ENCODE peak calls at places on chromosomes 2 and 18, in four cellular contexts. One of them, this sample, is unnamed.

GRCh38 chr2:210177769-210178168 is 6.6 kb upstream of the KANSL1L start:
- DNase-seq in HCT116: no peak
- DNase-seq in A549: no peak
- DNase-seq in HepG2: no peak
- DNase-seq in this sample: no peak

GRCh38 chr2:31513553-31513952 is 67.2 kb downstream of the SRD5A2 start:
- DNase-seq in HepG2: no peak
- DNase-seq in HCT116: no peak
- DNase-seq in A549: no peak
- DNase-seq in this sample: no peak

GRCh38 chr2:8004250-8004681 is 677.6 kb upstream of the ID2 start:
- DNase-seq in HCT116: no peak
- DNase-seq in A549: peak; percentile 69
- DNase-seq in HepG2: no peak
- DNase-seq in this sample: peak; percentile 70

GRCh38 chr2:238270606-238271005 is 17.8 kb downstream of the PER2 start:
- DNase-seq in HepG2: no peak
- DNase-seq in A549: no peak
- DNase-seq in HCT116: no peak
- DNase-seq in this sample: no peak

GRCh38 chr2:39405364-39405763 is 31.7 kb downstream of the MAP4K3 start:
- DNase-seq in A549: no peak
- DNase-seq in HCT116: no peak
- DNase-seq in HepG2: no peak
- DNase-seq in this sample: no peak

GRCh38 chr2:149064365-149064841 is 25.9 kb downstream of the LYPD6B start:
- DNase-seq in HepG2: no peak
- DNase-seq in HCT116: no peak
- DNase-seq in A549: no peak
- DNase-seq in this sample: no peak

GRCh38 chr2:2573205-2573604 is 242.1 kb upstream of the MYT1L start:
- DNase-seq in HCT116: no peak
- DNase-seq in A549: no peak
- DNase-seq in HepG2: no peak
- DNase-seq in this sample: no peak

GRCh38 chr2:172372436-172372835 is 55.0 kb upstream of the ITGA6 start:
- DNase-seq in HCT116: no peak
- DNase-seq in A549: no peak
- DNase-seq in HepG2: no peak
- DNase-seq in this sample: no peak

GRCh38 chr18:10752407-10752806 is 226.6 kb downstream of the NAPG start:
- DNase-seq in A549: no peak
- DNase-seq in HepG2: no peak
- DNase-seq in HCT116: no peak
- DNase-seq in this sample: no peak

GRCh38 chr2:10329584-10329879 is 26.8 kb downstream of the HPCAL1 start:
- DNase-seq in HCT116: no peak
- DNase-seq in HepG2: peak; percentile 56
- DNase-seq in A549: no peak
- DNase-seq in this sample: no peak

GRCh38 chr2:162524192-162524591 is 180.3 kb downstream of the GCA start:
- DNase-seq in A549: peak; percentile 9
- DNase-seq in HCT116: no peak
- DNase-seq in HepG2: peak; percentile 45
- DNase-seq in this sample: no peak

GRCh38 chr2:198488964-198489363 is 684.6 kb downstream of the PLCL1 start:
- DNase-seq in HepG2: no peak
- DNase-seq in A549: no peak
- DNase-seq in HCT116: no peak
- DNase-seq in this sample: no peak

GRCh38 chr2:111705711-111706323 is 178.2 kb downstream of the ANAPC1 start:
- DNase-seq in HCT116: peak; percentile 86
- DNase-seq in A549: peak; percentile 45
- DNase-seq in HepG2: peak; percentile 69
- DNase-seq in this sample: peak; percentile 98

GRCh38 chr2:38554973-38555595 is 47.6 kb downstream of the HNRNPLL start:
- DNase-seq in A549: peak; percentile 54
- DNase-seq in HCT116: no peak
- DNase-seq in HepG2: peak; percentile 50
- DNase-seq in this sample: peak; percentile 44

GRCh38 chr2:79713131-79713785 is 200.4 kb downstream of the CTNNA2 start:
- DNase-seq in HCT116: no peak
- DNase-seq in HepG2: no peak
- DNase-seq in A549: no peak
- DNase-seq in this sample: peak; percentile 3

GRCh38 chr2:160469615-160470204 is 23.9 kb downstream of the RBMS1 start:
- DNase-seq in HepG2: no peak
- DNase-seq in A549: no peak
- DNase-seq in HCT116: no peak
- DNase-seq in this sample: no peak

GRCh38 chr2:50749226-50749625 is 282.7 kb downstream of the NRXN1 start:
- DNase-seq in HCT116: no peak
- DNase-seq in A549: no peak
- DNase-seq in HepG2: no peak
- DNase-seq in this sample: no peak

GRCh38 chr2:202566286-202566685 is 68.5 kb upstream of the FAM117B start:
- DNase-seq in A549: no peak
- DNase-seq in HepG2: no peak
- DNase-seq in HCT116: no peak
- DNase-seq in this sample: no peak

GRCh38 chr18:3616744-3617143 is 166.8 kb downstream of the TGIF1 start:
- DNase-seq in A549: no peak
- DNase-seq in HCT116: no peak
- DNase-seq in HepG2: no peak
- DNase-seq in this sample: no peak

GRCh38 chr18:34707670-34708069 is 2.4 kb upstream of the DTNA start:
- DNase-seq in HepG2: no peak
- DNase-seq in A549: peak; percentile 35
- DNase-seq in HCT116: peak; percentile 70
- DNase-seq in this sample: no peak

GRCh38 chr2:187050409-187050998 is 201.5 kb upstream of the ZSWIM2 start:
- DNase-seq in HepG2: no peak
- DNase-seq in A549: no peak
- DNase-seq in HCT116: no peak
- DNase-seq in this sample: no peak

GRCh38 chr2:2828774-2829368 is 497.8 kb upstream of the MYT1L start:
- DNase-seq in HepG2: no peak
- DNase-seq in HCT116: no peak
- DNase-seq in A549: no peak
- DNase-seq in this sample: no peak

GRCh38 chr2:133968446-133968845 is 285.4 kb upstream of the MGAT5 start:
- DNase-seq in HCT116: no peak
- DNase-seq in A549: no peak
- DNase-seq in HepG2: no peak
- DNase-seq in this sample: no peak

GRCh38 chr18:24860978-24861680 is 400.7 kb downstream of the HRH4 start:
- DNase-seq in A549: no peak
- DNase-seq in HCT116: no peak
- DNase-seq in HepG2: no peak
- DNase-seq in this sample: no peak

GRCh38 chr2:26139269-26140183 is 33.4 kb upstream of the GAREM2 start:
- DNase-seq in A549: peak; percentile 44
- DNase-seq in HepG2: no peak
- DNase-seq in HCT116: no peak
- DNase-seq in this sample: peak; percentile 20

GRCh38 chr2:231820786-231821303 is 34.6 kb downstream of the COPS7B start:
- DNase-seq in HCT116: no peak
- DNase-seq in HepG2: no peak
- DNase-seq in A549: no peak
- DNase-seq in this sample: peak; percentile 0

GRCh38 chr2:231819449-231820042 is 33.3 kb downstream of the COPS7B start:
- DNase-seq in HCT116: no peak
- DNase-seq in A549: no peak
- DNase-seq in HepG2: peak; percentile 1
- DNase-seq in this sample: no peak

GRCh38 chr2:231816327-231817026 is 30.2 kb downstream of the COPS7B start:
- DNase-seq in HCT116: no peak
- DNase-seq in A549: no peak
- DNase-seq in HepG2: no peak
- DNase-seq in this sample: no peak

DNA sequence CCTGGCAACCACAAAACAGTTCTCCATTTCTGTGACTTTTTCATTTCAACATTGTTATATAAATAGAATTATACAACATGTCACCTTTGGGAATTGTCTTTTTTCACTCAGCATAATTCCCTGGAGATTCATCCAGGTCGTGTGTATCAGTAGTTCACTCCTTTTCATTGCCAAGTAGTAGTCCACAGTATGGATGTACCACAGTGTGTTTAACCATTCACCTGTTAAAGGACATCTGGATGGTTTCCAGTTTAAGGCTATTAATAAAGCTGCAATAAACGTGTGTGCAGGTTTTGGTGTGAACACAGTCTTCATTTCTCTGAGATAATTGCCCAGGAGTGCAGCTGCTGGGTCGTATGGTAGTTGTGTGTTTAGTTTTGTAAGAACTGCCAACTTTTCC is 35.7 kb downstream of the COPS7B start:
- DNase-seq in A549: no peak
- DNase-seq in HCT116: no peak
- DNase-seq in HepG2: no peak
- DNase-seq in this sample: peak; percentile 0
- TF ChIP-seq MAX in A549: no peak
- TF ChIP-seq MAX in HCT116: no peak
- TF ChIP-seq MAX in HepG2: no peak
- TF ChIP-seq MAX in this sample: no peak

DNA sequence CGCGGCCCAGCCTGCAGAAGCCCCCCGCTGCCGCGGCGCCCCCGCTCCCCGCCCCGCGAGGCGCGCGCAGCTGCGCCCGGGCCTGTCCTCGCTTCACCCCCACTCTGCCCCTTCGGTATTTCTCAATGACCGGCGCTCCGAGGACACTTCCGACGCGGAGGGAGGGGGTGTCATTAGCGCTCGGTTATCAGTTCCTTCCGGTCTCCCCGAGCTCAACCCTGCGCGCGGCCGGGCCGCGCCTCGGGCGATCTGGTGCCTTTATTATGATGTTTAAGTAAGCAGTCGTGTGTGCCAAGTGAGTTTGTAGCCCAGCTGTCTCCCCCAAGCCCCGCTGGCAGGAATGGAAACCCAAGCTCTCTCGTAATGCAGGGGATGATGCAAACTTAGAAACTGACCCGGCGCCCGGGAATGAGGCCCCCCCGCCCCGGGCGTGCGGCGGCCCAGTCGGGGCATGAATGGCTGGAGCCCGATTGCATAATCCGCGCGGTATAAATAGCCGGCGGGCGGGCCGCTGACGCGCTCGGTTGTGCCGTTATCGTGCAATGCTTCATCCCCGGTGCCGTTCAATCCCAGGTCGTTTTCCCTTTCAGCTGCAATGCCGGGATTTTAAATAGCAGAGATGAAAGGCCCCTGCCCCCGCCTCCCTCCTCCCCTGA is 3.9 kb upstream of the SPRED2 start:
- DNase-seq in HCT116: peak; percentile 63
- DNase-seq in HepG2: peak; percentile 89
- DNase-seq in A549: peak; percentile 84
- DNase-seq in this sample: peak; percentile 95
- TF ChIP-seq POLR2A in HCT116: peak; percentile 77
- TF ChIP-seq POLR2A in HepG2: peak; percentile 79
- TF ChIP-seq POLR2A in A549: no peak
- TF ChIP-seq POLR2A in this sample: no peak

DNA sequence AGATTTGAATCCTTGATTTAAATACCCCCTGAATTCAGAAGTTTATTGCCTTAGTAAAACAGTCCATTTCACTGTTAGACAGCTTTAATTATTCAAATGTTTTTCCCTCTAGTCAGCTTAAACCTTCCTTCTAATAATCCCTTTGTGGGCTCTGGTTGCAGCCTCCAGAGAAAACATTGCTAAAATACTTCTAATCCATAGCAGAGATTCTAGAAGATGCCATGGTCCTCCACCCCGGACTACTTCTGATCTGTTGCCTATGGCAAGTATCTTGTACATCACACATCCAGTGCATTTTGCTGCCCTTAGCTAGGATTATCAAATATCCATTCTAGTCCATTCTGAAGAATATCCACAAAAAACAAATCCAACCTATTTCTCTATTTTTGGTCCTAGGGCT is 350.0 kb downstream of the TNS1 start:
- DNase-seq in A549: no peak
- DNase-seq in HepG2: no peak
- DNase-seq in HCT116: no peak
- DNase-seq in this sample: no peak
- TF ChIP-seq MAX in A549: no peak
- TF ChIP-seq MAX in HepG2: no peak
- TF ChIP-seq MAX in HCT116: no peak
- TF ChIP-seq MAX in this sample: no peak

DNA sequence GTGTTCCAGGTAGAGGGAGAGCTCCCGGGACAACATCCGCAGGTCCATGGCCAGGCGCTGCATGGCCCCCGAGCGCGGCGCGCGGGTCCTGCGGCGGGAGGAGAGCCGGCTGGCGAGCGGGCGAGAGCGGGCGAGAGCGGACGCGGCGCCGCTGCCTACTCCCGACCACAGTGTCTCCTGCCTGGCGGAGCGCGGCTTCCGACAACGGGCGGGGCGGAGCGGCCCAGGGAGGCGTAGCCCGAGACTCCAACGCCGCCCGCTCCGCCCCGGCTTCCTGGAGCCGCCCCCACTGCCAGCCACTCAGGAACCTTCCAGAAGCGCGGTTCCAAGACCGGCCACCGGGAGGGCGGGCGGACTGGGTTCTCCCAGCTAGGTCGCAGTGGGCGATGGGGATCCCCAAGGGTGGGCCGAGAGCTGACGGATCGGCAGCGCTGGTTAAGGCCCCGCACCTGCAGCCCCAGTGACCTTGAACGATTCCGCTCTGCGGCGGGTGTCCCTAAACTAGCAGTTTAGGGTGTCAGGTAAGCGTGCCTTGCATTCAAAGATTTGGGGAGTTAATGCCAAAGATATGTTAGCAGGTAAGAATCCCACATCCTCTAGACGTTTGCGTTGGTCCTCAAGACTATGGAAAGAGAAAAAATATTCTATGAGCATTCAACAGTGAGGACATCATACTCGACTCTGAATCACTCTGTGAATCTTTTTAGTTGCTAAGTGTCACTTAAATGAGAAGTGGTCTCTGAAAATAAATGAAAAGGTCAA is at the start of gene ABHD3:
- DNase-seq in A549: peak; percentile 85
- DNase-seq in HepG2: peak; percentile 78
- DNase-seq in HCT116: peak; percentile 75
- DNase-seq in this sample: peak; percentile 94
- TF ChIP-seq POLR2A in A549: peak; percentile 91
- TF ChIP-seq POLR2A in HepG2: peak; percentile 84
- TF ChIP-seq POLR2A in HCT116: peak; percentile 84
- TF ChIP-seq POLR2A in this sample: peak; percentile 83

This sample was measured in NB4.